ENCODE peak calls at places on chromosomes 11 and 22, in eight cellular contexts. C is lower leg skin, X is kidney epithelial cell, M is HCT116, P is endothelial cell, B is nephron progenitor cell, O is IMR-90, R is neural crest cell. E is an unnamed sample.

GRCh38 chr11:71096751-71097388 is 155.5 kb downstream of the SHANK2 start:
- DNase-seq in M (no peak), O (peak; percentile 20), P (no peak), X (no peak), R (no peak), C (no peak), B (no peak), E (no peak)

GRCh38 chr22:25110596-25110845 is 89.1 kb upstream of the CRYBB3 start:
- DNase-seq in O (no peak), R (no peak), C (no peak), X (no peak), M (no peak), B (no peak), P (no peak), E (no peak)

GRCh38 chr11:71927813-71928738 is at the start of gene XNDC1N:
- DNase-seq in M (peak; percentile 86), P (peak; percentile 35), B (peak; percentile 73), O (peak; percentile 90), X (peak; percentile 58), R (peak; percentile 61), C (peak; percentile 67), E (peak; percentile 73)

GRCh38 chr11:61666684-61667297 is 13.4 kb upstream of the DAGLA start:
- DNase-seq in B (no peak), R (no peak), M (no peak), O (no peak), X (no peak), C (no peak), P (no peak), E (no peak)

GRCh38 chr11:92941676-92942571 is 27.5 kb upstream of the MTNR1B start:
- DNase-seq in X (no peak), P (no peak), M (peak; percentile 18), B (peak; percentile 7), O (peak; percentile 50), R (peak; percentile 16), C (no peak), E (no peak)

GRCh38 chr11:22830082-22830414 is 447 bp upstream of the SVIP start:
- DNase-seq in B (no peak), R (no peak), X (no peak), O (no peak), P (no peak), M (no peak), C (no peak), E (no peak)

GRCh38 chr11:71962428-71963038 is 33.7 kb downstream of the RNF121 start:
- DNase-seq in X (peak; percentile 63), O (peak; percentile 65), C (no peak), P (no peak), B (no peak), R (no peak), M (no peak), E (no peak)

GRCh38 chr22:46061431-46062231 is 84.7 kb upstream of the WNT7B start:
- DNase-seq in C (no peak), R (no peak), O (no peak), B (no peak), M (no peak), X (no peak), P (no peak), E (no peak)

GRCh38 chr22:32564170-32565001 is 89.8 kb downstream of the FBXO7 start:
- DNase-seq in C (no peak), P (no peak), M (no peak), R (no peak), X (no peak), O (peak; percentile 58), B (no peak), E (no peak)

GRCh38 chr11:61281581-61282250 is 13.4 kb downstream of the VWCE start:
- DNase-seq in M (peak; percentile 32), R (peak; percentile 56), C (no peak), O (no peak), B (peak; percentile 91), P (peak; percentile 82), X (no peak), E (no peak)

GRCh38 chr11:50275133-50275532 is 242.5 kb downstream of the OR4C45 start:
- DNase-seq in X (no peak), R (no peak), B (no peak), P (no peak), C (no peak), M (no peak), O (no peak), E (no peak)

GRCh38 chr22:34760276-34761008 is 305.5 kb upstream of the ISX start:
- DNase-seq in B (no peak), C (no peak), X (no peak), O (no peak), P (no peak), M (no peak), R (no peak), E (no peak)

GRCh38 chr11:78420796-78421209 is 3.2 kb upstream of the GAB2 start:
- DNase-seq in C (no peak), M (no peak), O (peak; percentile 85), X (peak; percentile 65), R (no peak), P (no peak), B (peak; percentile 5), E (no peak)

GRCh38 chr11:29534831-29535230 is 482.0 kb downstream of the KCNA4 start:
- DNase-seq in O (no peak), B (no peak), R (no peak), X (no peak), M (no peak), C (no peak), P (no peak), E (no peak)

GRCh38 chr11:29135504-29135903 is 881.3 kb downstream of the KCNA4 start:
- DNase-seq in P (no peak), O (peak; percentile 80), X (peak; percentile 19), C (no peak), R (no peak), B (no peak), M (no peak), E (no peak)

GRCh38 chr11:103877221-103877620 is 159.2 kb upstream of the DDI1 start:
- DNase-seq in B (no peak), P (no peak), R (no peak), O (peak; percentile 16), C (no peak), M (no peak), X (no peak), E (no peak)

GRCh38 chr11:125496465-125496817 is 376 bp upstream of the FEZ1 start:
- DNase-seq in C (no peak), B (no peak), M (no peak), P (no peak), O (no peak), X (no peak), R (no peak), E (no peak)

GRCh38 chr11:132296946-132297610 is 926.7 kb downstream of the NTM start:
- DNase-seq in M (no peak), X (no peak), C (no peak), O (no peak), B (no peak), P (no peak), R (no peak), E (no peak)

GRCh38 chr11:19777342-19778102 is 64.9 kb downstream of the NAV2 start:
- DNase-seq in P (no peak), M (no peak), X (peak; percentile 56), B (peak; percentile 10), R (no peak), O (peak; percentile 84), C (no peak), E (no peak)

GRCh38 chr22:31451709-31452571 is 37.7 kb downstream of the EIF4ENIF1 start:
- DNase-seq in M (peak; percentile 21), O (peak; percentile 59), B (no peak), P (peak; percentile 6), C (no peak), X (peak; percentile 4), R (no peak), E (no peak)

DNA sequence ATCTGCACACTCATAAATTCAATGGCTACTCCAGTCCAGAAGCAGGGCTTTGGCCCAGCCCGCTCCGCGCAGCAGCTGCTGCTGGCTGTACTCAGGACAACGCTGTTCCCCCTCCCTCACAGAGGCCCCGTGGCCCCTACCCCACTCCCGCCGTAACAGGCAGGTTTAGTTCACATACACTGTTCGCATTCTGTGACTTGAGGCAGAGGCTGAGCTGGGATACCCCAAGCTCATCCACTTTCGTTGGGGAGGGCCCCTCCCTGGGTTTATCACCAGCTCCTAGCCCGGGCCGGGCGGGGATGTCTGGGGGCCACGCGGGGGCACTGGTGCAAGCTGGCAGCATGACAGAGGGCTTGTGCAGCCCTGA is 52.4 kb downstream of the SYT13 start:
- DNase-seq in R (no peak), O (no peak), M (no peak), X (no peak), B (no peak), P (no peak), C (no peak), E (no peak)
- TF ChIP-seq CTCF in R (peak; percentile 3), O (no peak), M (no peak), X (no peak), B (no peak), P (peak; percentile 13), C (no peak), E (peak; percentile 7)

DNA sequence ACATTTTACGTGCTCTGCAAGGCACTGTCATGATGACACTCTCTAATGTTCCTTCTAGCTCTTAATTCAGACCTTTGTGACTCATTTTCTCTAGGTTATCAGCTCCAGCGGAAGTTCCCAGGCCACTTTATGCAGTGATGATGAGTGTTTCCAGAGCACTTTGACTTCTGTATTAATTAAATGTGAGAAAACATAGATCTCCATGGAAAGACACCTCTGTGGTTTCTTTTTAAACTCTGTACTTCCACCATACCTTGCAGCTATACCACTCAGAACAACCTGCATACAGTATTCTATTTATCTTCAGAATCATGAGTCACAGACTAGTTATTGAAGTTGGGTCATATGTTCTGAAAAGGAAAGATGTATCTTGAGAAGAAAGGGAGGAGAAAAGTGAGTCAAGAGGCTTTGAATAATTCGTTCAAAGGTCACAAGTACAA is 175.6 kb upstream of the TENM4 start:
- DNase-seq in P (no peak), R (no peak), X (no peak), O (no peak), C (no peak), M (no peak), B (no peak), E (no peak)
- TF ChIP-seq CTCF in P (no peak), R (no peak), X (no peak), O (no peak), C (no peak), M (no peak), B (no peak), E (no peak)

GRCh38 chr11:102367364-102367763 is 20.4 kb downstream of the BIRC2 start:
- DNase-seq in R (no peak), C (no peak), B (no peak), M (no peak), O (peak; percentile 23), P (no peak), X (no peak), E (no peak)
- TF ChIP-seq CTCF in R (no peak), C (no peak), B (no peak), M (peak; percentile 44), O (peak; percentile 29), P (no peak), X (no peak), E (peak; percentile 53)

GRCh38 chr11:123303924-123304323 is 108.9 kb upstream of the CLMP start:
- DNase-seq in B (no peak), X (no peak), O (no peak), C (no peak), P (no peak), M (no peak), R (no peak), E (no peak)
- TF ChIP-seq CTCF in B (no peak), X (no peak), O (no peak), C (no peak), P (no peak), M (no peak), R (no peak), E (no peak)

E was measured in type B pancreatic cell.